ENCODE peak calls at places on chromosome 5, in five cellular contexts. Z is astrocyte, F is mammary epithelial cell, W is stomach, B is cardiac muscle cell. X is an unnamed sample. For H3K27me3, the result is how much of the 10 kb centered on the place peaks cover.

GRCh38 chr5:19855929-19856328 is 132.1 kb downstream of the CDH18 start:
- DNase-seq in F (no peak), B (no peak), Z (peak), W (no peak), X (no peak)

GRCh38 chr5:3598236-3598635 is 2.6 kb downstream of the IRX1 start:
- DNase-seq in Z (peak), W (no peak), F (peak), B (no peak), X (no peak)

GRCh38 chr5:7642029-7642428 is 208.9 kb downstream of the CFAP90 start:
- DNase-seq in B (no peak), Z (peak), W (no peak), F (no peak), X (peak)

GRCh38 chr5:112203229-112203628 is 215.8 kb downstream of the EPB41L4A start:
- DNase-seq in B (no peak), Z (no peak), F (peak), W (no peak), X (peak)

GRCh38 chr5:57166250-57166649 is 7.6 kb upstream of the GPBP1 start:
- DNase-seq in Z (no peak), W (no peak), B (no peak), F (no peak), X (peak)

GRCh38 chr5:159947708-159948358 is 31.6 kb downstream of the ADRA1B start:
- DNase-seq in F (no peak), B (peak), Z (peak), W (no peak), X (no peak)

GRCh38 chr5:17879276-17879675 is 245.0 kb downstream of the TAF11L14 start:
- DNase-seq in B (no peak), Z (no peak), W (no peak), F (peak), X (no peak)

GRCh38 chr5:15610216-15610615 is 110.2 kb downstream of the FBXL7 start:
- DNase-seq in F (no peak), Z (no peak), B (peak), W (no peak), X (no peak)

GRCh38 chr5:161546463-161547301 is at the start of gene GABRB2:
- DNase-seq in W (peak), Z (peak), B (peak), F (peak), X (peak)

GRCh38 chr5:168207450-168208029 is 83.9 kb upstream of the WWC1 start:
- DNase-seq in Z (no peak), W (no peak), F (peak), B (no peak), X (peak)

GRCh38 chr5:34580983-34581382 is 75.1 kb upstream of the RAI14 start:
- DNase-seq in B (no peak), Z (no peak), F (no peak), W (no peak), X (no peak)

GRCh38 chr5:137492321-137492720 is 6.8 kb downstream of the SPOCK1 start:
- DNase-seq in B (peak), Z (peak), F (no peak), W (no peak), X (no peak)

GRCh38 chr5:96254980-96255681 is 177.9 kb downstream of the PCSK1 start:
- DNase-seq in B (peak), W (peak), Z (peak), F (peak), X (peak)

GRCh38 chr5:41772785-41773442 is 97.3 kb downstream of the OXCT1 start:
- DNase-seq in B (no peak), W (no peak), Z (no peak), F (no peak), X (no peak)

GRCh38 chr5:64947801-64948200 is 179.1 kb downstream of the CWC27 start:
- DNase-seq in F (no peak), B (no peak), W (no peak), Z (peak), X (no peak)

GRCh38 chr5:131488463-131488862 is 146.6 kb downstream of the RAPGEF6 start:
- DNase-seq in W (no peak), B (peak), F (no peak), Z (no peak), X (no peak)

GRCh38 chr5:34586117-34586885 is 69.8 kb upstream of the RAI14 start:
- DNase-seq in B (peak), W (no peak), Z (peak), F (peak), X (peak)

GRCh38 chr5:95647331-95647659 is 718 bp downstream of the RFESD start:
- DNase-seq in F (no peak), W (no peak), B (peak), Z (no peak), X (no peak)

GRCh38 chr5:55856511-55857246 is 5.5 kb downstream of the IL31RA start:
- DNase-seq in B (peak), Z (no peak), F (no peak), W (no peak), X (no peak)

GRCh38 chr5:95600557-95600956 is 19.3 kb upstream of the GPR150 start:
- DNase-seq in F (no peak), W (no peak), Z (peak), B (peak), X (no peak)

GRCh38 chr5:22605473-22605872 is 247.7 kb downstream of the CDH12 start:
- DNase-seq in W (no peak), F (no peak), Z (no peak), B (no peak), X (no peak)

GRCh38 chr5:10304932-10305331 is 2.8 kb downstream of the CMBL start:
- DNase-seq in B (no peak), Z (no peak), W (no peak), F (no peak), X (no peak)

GRCh38 chr5:142108432-142109355 is at the start of gene NDFIP1:
- DNase-seq in W (peak), B (peak), Z (peak), F (peak), X (peak)
- TF ChIP-seq CTCF in W (no peak), B (no peak), Z (no peak), F (no peak), X (no peak)

DNA sequence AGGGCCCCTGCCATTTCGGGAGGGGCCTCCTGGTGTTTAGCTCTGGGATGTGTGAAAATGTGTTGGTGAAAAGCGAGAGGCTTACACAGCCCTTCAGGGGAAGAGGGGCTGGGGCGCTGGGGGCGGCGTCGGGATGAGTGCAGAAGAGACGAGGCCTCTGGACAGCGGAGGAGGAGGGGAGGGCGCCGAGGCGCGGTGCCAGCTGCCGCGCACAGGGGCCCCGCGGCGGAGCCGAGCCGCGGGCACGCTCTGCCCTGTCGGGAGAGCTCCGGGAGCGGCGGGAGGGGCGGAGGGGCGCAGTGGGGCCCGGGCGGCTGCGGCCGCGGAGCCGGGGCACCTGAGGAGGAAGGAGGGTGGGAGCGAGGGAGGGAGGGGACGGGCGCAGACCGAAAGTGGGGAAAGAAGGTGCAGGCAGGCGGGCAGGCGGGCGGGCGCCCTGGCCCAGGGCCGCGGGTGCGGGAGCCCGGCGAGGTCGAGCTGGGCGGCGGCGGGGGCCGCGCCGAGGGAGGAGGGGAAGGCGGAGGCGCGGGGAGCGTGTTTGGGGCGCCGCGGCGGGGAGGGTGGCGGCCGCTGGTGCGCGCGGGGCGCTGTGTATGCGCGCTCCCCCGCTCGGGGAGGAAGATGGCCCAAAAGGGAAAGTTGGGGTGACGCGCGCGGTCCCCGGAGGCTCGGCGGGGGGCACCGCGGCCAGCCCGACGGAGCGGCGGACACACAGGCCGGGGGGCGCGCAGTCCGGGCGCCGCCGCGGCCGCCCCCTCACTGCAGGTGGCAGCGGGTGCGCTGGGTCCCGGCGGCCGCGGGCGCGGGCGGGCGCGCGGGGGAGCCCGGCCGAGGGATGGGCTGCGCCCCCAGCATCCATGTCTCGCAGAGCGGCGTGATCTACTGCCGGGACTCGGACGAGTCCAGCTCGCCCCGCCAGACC is at the start of gene PDE8B:
- DNase-seq in F (no peak), B (no peak), W (no peak), Z (no peak), X (no peak)
- H3K27me3 ChIP-seq in F (half or more), B (half or more), W (under half), Z (half or more), X (under half)

GRCh38 chr5:51380603-51381207 is 2.5 kb upstream of the ISL1 start:
- DNase-seq in W (peak), B (peak), Z (no peak), F (no peak), X (peak)

GRCh38 chr5:51382759-51383493 is at the start of gene ISL1:
- DNase-seq in F (peak), Z (peak), B (peak), W (peak), X (peak)

GRCh38 chr5:51383494-51384081 is 340 bp downstream of the ISL1 start:
- DNase-seq in W (no peak), Z (no peak), F (no peak), B (no peak), X (peak)

GRCh38 chr5:51382508-51382758 is 815 bp upstream of the ISL1 start:
- DNase-seq in W (no peak), B (no peak), Z (no peak), F (no peak), X (no peak)

GRCh38 chr5:51381801-51382507 is 1.3 kb upstream of the ISL1 start:
- DNase-seq in W (no peak), Z (no peak), F (no peak), B (no peak), X (no peak)
- H3K4me3 ChIP-seq in W (peak), Z (no peak), F (peak), B (peak), X (peak)

DNA sequence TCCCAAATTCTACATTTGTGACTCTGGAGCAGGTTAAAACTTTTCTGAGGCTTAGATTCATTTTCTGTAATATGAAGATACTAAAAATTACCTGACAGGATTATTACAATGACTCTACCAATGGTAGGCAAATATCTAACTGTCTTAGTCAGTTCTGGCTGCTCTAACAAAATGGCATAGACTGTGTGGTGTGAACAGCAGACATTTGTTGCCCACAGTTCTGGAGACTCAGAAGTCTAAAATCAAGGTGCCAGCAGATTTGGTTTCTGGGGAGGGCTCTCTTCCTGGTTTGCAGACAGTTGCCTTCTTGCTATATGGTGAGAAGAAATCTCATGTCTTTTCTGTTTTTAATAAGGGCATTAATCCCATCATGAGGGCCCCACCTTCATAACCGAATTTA is 245.1 kb downstream of the MAST4 start:
- DNase-seq in Z (no peak), B (no peak), W (no peak), F (no peak), X (no peak)
- TF ChIP-seq CTCF in Z (no peak), B (no peak), W (no peak), F (no peak), X (no peak)

GRCh38 chr5:154474957-154475334 is 3.1 kb downstream of the HAND1 start:
- DNase-seq in B (no peak), W (no peak), Z (no peak), F (no peak), X (no peak)
- H3K27me3 ChIP-seq in B (half or more), W (half or more), Z (half or more), F (half or more), X (half or more)

DNA sequence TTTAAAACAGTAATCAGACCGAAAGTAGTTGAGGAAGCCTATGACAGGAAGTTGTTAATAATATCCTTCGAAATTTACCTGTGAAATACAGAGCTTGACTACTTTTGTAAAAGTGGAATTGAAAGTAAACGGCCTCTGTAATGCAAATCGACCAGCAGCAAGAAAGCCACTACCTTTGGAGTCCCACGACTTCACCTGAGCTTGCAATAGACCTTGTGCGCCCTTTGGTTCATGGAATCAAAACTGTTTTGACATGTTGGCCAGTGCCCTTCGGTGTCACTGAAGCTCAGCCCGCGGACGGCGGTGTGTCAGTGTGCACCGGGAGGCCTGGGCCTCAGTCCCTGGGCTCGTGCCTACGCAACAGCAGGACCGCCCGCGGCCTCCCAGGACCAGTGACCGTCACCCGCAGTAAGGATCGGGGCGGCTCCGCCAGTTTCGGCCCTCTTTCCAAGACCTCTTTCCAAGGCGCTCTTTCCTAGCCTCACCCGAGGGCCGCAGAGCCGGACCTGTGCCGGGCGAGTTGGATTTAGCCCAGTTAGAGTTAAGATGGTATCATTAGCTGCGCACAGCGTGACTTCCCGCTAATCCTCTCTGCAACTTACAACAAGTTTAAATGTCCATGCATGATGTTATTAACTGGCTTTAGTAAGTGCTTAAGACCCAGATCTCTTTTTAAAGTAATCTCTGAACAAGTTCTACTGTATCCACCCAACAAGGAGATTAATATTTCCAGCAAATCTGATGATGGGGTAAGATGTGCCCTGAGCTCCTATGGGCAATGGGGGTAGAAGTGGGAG is 223.3 kb downstream of the MEF2C start:
- DNase-seq in Z (peak), F (no peak), W (no peak), B (no peak), X (no peak)
- H3K4me3 ChIP-seq in Z (peak), F (no peak), W (peak), B (no peak), X (no peak)

DNA sequence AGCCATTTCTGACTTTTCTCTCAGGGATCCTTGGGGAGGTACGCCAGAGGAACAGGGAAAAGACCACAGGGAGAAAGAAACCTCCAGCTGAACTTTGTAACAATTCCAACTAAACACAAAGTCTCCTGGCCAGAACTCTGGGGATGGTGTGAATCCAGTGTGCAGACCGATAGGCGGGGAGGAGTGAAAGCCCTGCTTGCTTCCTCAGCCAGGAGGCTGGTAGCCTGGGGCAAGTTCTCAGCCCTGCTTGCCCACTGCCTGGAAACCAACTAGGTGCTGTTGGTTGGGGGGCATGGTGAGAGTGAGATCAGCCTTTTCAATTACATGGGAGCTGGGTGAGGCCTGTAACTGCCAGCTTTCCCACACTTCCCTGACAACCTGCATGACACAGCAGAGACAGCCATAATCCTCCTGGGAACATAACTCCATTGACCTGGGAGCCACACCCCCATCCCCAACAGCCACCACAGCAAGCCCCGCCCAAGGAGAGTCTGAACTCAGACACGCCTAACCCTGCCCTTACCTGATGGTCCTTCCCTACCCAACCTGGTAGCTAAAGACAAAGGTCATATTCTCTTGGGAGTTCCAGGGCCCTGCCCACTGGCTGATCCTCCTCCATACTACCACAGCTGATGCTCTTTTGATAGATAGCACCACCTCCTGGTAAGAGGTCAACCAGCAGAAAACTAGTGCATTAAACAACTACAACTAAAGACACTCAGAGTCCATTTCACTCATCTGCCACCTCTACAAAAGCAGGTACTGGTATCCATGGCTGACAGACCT is 100.1 kb upstream of the TNFAIP8 start:
- DNase-seq in F (peak), B (peak), Z (no peak), W (no peak), X (peak)
- TF ChIP-seq CTCF in F (peak), B (peak), Z (no peak), W (no peak), X (peak)

GRCh38 chr5:135835766-135836165 is 1.3 kb downstream of the SLC25A48 start:
- DNase-seq in B (no peak), Z (no peak), W (no peak), F (no peak), X (no peak)
- H3K27me3 ChIP-seq in B (half or more), Z (under half), W (half or more), F (under half), X (under half)

DNA sequence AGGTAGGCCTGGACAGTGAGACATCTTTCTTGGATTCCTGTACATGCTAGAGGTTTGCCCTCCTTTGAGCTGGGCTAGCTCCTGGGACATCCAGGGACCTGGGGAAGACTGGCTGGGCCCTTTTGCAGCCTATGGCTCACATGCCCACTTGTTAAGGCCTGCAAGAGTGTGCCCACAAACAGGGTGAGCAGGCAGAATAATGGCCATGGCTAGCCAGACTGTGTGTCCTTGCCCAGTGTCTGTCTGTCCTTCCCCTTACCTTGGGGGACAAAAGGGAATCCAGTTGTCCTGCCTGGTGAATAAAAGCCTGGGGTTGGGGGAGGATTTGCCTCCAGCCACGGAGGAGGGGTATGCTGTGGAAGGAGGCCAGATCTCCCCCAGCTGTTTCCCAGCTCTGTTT is 13.0 kb upstream of the CXXC5 start:
- DNase-seq in B (no peak), Z (no peak), W (no peak), F (no peak), X (no peak)
- H3K4me3 ChIP-seq in B (no peak), Z (no peak), W (no peak), F (no peak), X (no peak)

DNA sequence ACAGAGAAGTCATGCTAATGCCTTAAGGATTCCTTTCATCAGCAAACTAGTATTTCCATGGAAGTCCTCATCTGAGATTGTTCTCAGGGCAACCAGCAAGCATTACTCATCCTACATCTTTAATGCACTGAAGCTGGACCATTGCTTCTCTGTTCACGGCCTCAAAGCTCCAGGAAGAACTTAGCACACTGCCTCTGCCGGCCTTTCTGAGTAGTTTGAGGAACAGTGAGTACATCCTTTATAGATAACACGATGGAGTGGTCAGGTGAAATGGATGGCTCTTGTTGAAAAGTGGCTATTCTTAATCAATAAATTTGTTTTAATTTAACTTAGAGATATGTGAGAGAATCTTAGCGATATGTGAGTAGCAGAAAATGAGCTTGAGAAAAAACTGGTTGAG is 35.8 kb downstream of the MEGF10 start:
- DNase-seq in F (no peak), B (no peak), W (no peak), Z (no peak), X (no peak)
- TF ChIP-seq CTCF in F (no peak), B (no peak), W (no peak), Z (no peak), X (no peak)